ENCODE peak calls at places on chromosomes 13 and 19, in ten cellular contexts. F is MCF 10A; R is stimulated activated CD8-positive, alpha-beta memory T cell treated with anti-CD3 and anti-CD28 coated beads, Interleukin-2, amount 100 ng/mL, for 1 hour; B is activated T-helper 2 cell treated with anti-CD3 and anti-CD28 coated beads, Interferon-gamma antibody, Interleukin-2, Interleukin-4, amounts not matched to agents 10 μg/mL and 5 μg/mL and 100 μg/mL, durations not matched to agents 14 hours and 24 hours and 36 hours; U is NCI-H187; A is fibroblast of mammary gland; V is COR-L47; X is fibroblast of villous mesenchyme; J is AG09309; Y is CD4-positive, CD25-positive, alpha-beta regulatory T cell. W is an unnamed sample.

GRCh38 chr19:39506944-39507714 is 7.8 kb upstream of the SELENOV start:
- DNase-seq in U (peak), R (no peak), F (peak), J (no peak), A (peak), V (peak), X (peak), B (peak), Y (peak), W (no peak)

GRCh38 chr19:51018745-51019543 is 565 bp downstream of the KLK10 start:
- DNase-seq in U (no peak), A (no peak), R (no peak), B (no peak), V (no peak), J (no peak), F (no peak), Y (no peak), X (no peak), W (no peak)

GRCh38 chr13:51588406-51588949 is 4.2 kb downstream of the WDFY2 start:
- DNase-seq in Y (no peak), U (no peak), A (no peak), X (no peak), V (no peak), J (no peak), B (no peak), F (no peak), R (no peak), W (no peak)

GRCh38 chr19:5369962-5370367 is 29.4 kb upstream of the PTPRS start:
- DNase-seq in B (peak), Y (peak), X (peak), R (no peak), J (no peak), F (peak), U (no peak), A (peak), V (no peak), W (peak)

GRCh38 chr19:32464279-32464678 is 58.7 kb downstream of the DPY19L3 start:
- DNase-seq in A (peak), X (peak), Y (no peak), V (peak), B (no peak), R (no peak), J (no peak), F (peak), U (no peak), W (no peak)

GRCh38 chr19:46863818-46864629 is 3.2 kb downstream of the ARHGAP35 start:
- DNase-seq in V (no peak), R (no peak), J (no peak), F (peak), U (no peak), X (peak), Y (no peak), A (peak), B (no peak), W (no peak)

GRCh38 chr13:111958612-111959395 is 108.1 kb upstream of the SOX1 start:
- DNase-seq in U (no peak), X (no peak), R (no peak), Y (no peak), F (no peak), V (no peak), J (no peak), B (no peak), A (no peak), W (no peak)

GRCh38 chr19:1455336-1456120 is 5.6 kb downstream of the APC2 start:
- DNase-seq in R (no peak), Y (peak), A (peak), J (no peak), X (peak), V (no peak), F (peak), B (peak), U (peak), W (peak)

GRCh38 chr13:33454844-33455256 is 169.3 kb upstream of the STARD13 start:
- DNase-seq in V (no peak), A (peak), B (no peak), J (peak), X (no peak), Y (no peak), F (no peak), U (no peak), R (no peak), W (no peak)

GRCh38 chr19:18469245-18470107 is 31.5 kb upstream of the ISYNA1 start:
- DNase-seq in J (no peak), R (peak), B (peak), X (peak), A (peak), Y (peak), F (peak), U (no peak), V (no peak), W (peak)

GRCh38 chr19:1704339-1704738 is 49.0 kb upstream of the ONECUT3 start:
- DNase-seq in B (no peak), U (no peak), R (no peak), X (no peak), J (no peak), A (no peak), F (no peak), Y (no peak), V (no peak), W (no peak)

GRCh38 chr13:46377554-46377953 is 9.5 kb downstream of the RUBCNL start:
- DNase-seq in F (no peak), B (no peak), V (no peak), U (no peak), R (no peak), Y (no peak), J (no peak), X (no peak), A (no peak), W (no peak)

GRCh38 chr13:76769238-76769859 is 116.9 kb downstream of the KCTD12 start:
- DNase-seq in A (no peak), R (no peak), U (no peak), J (peak), Y (no peak), V (no peak), F (no peak), B (no peak), X (no peak), W (no peak)

GRCh38 chr13:113742445-113743120 is 16.4 kb upstream of the TMEM255B start:
- DNase-seq in F (no peak), J (no peak), X (no peak), R (no peak), A (peak), U (no peak), Y (no peak), B (no peak), V (no peak), W (no peak)

GRCh38 chr13:77579971-77580370 is 44.5 kb downstream of the SCEL start:
- DNase-seq in R (no peak), B (no peak), X (no peak), V (no peak), J (no peak), U (no peak), A (no peak), Y (no peak), F (no peak), W (no peak)

GRCh38 chr19:16771618-16772017 is 52.0 kb downstream of the NWD1 start:
- DNase-seq in F (peak), B (peak), Y (peak), X (peak), A (peak), V (peak), U (peak), J (peak), R (peak), W (peak)

GRCh38 chr19:3369337-3370213 is 3.2 kb downstream of the NFIC start:
- DNase-seq in U (no peak), J (no peak), R (no peak), F (peak), X (peak), Y (no peak), B (no peak), A (peak), V (no peak), W (no peak)

GRCh38 chr19:15780595-15781418 is 6.7 kb upstream of the OR10H5 start:
- DNase-seq in V (no peak), X (no peak), A (no peak), F (no peak), B (no peak), U (no peak), J (no peak), R (no peak), Y (no peak), W (no peak)

GRCh38 chr13:51793570-51794273 is 10.2 kb downstream of the DHRS12 start:
- DNase-seq in X (peak), F (peak), V (no peak), J (no peak), Y (no peak), R (no peak), U (no peak), A (peak), B (no peak), W (peak)

GRCh38 chr19:485122-485521 is 11.2 kb upstream of the MADCAM1 start:
- DNase-seq in Y (no peak), U (peak), R (no peak), A (no peak), V (peak), J (no peak), B (no peak), F (no peak), X (no peak), W (no peak)

GRCh38 chr13:28044608-28045007 is 55.8 kb downstream of the FLT3 start:
- DNase-seq in J (no peak), F (no peak), V (no peak), X (no peak), U (no peak), A (peak), R (no peak), Y (no peak), B (no peak), W (no peak)

GRCh38 chr13:114222461-114222968 is 12.2 kb upstream of the CDC16 start:
- DNase-seq in R (no peak), V (no peak), Y (no peak), A (no peak), B (no peak), X (peak), F (no peak), J (no peak), U (no peak), W (no peak)

GRCh38 chr19:58229255-58229639 is 533 bp downstream of the ZNF544 start:
- DNase-seq in Y (no peak), B (no peak), A (peak), F (peak), X (peak), R (no peak), U (no peak), V (peak), J (no peak), W (no peak)

GRCh38 chr19:34556500-34556899 is 74.9 kb downstream of the WTIP start:
- DNase-seq in U (no peak), J (peak), F (peak), A (peak), Y (no peak), V (peak), R (no peak), X (peak), B (no peak), W (no peak)

GRCh38 chr13:75307370-75307984 is 174.5 kb downstream of the TBC1D4 start:
- DNase-seq in A (no peak), X (peak), Y (no peak), J (no peak), R (no peak), V (no peak), U (no peak), B (no peak), F (no peak), W (no peak)

W was measured in Peyer's patch.